ENCODE peak calls at places on chromosome 4, in six cellular contexts. One of them, this sample, is unnamed.

GRCh38 chr4:177450421-177451107 is 8.3 kb upstream of the AGA start:
- DNase-seq in CD8-positive, alpha-beta memory T cell: no peak
- DNase-seq in T-helper 2 cell: no peak
- DNase-seq in T-helper 17 cell: no peak
- DNase-seq in NCI-H774: no peak
- DNase-seq in effector memory CD8-positive, alpha-beta T cell: no peak
- DNase-seq in this sample: no peak

GRCh38 chr4:139243448-139244365 is 36.3 kb downstream of the MGARP start:
- DNase-seq in effector memory CD8-positive, alpha-beta T cell: no peak
- DNase-seq in NCI-H774: no peak
- DNase-seq in T-helper 17 cell: no peak
- DNase-seq in T-helper 2 cell: no peak
- DNase-seq in CD8-positive, alpha-beta memory T cell: no peak
- DNase-seq in this sample: no peak

GRCh38 chr4:6607368-6608050 is 32.5 kb downstream of the MAN2B2 start:
- DNase-seq in T-helper 17 cell: no peak
- DNase-seq in effector memory CD8-positive, alpha-beta T cell: no peak
- DNase-seq in CD8-positive, alpha-beta memory T cell: no peak
- DNase-seq in NCI-H774: no peak
- DNase-seq in T-helper 2 cell: no peak
- DNase-seq in this sample: no peak

GRCh38 chr4:84862064-84862463 is 104.4 kb downstream of the WDFY3 start:
- DNase-seq in CD8-positive, alpha-beta memory T cell: no peak
- DNase-seq in NCI-H774: no peak
- DNase-seq in T-helper 17 cell: no peak
- DNase-seq in effector memory CD8-positive, alpha-beta T cell: no peak
- DNase-seq in T-helper 2 cell: no peak
- DNase-seq in this sample: no peak

GRCh38 chr4:48118081-48118480 is 16.0 kb downstream of the TXK start:
- DNase-seq in effector memory CD8-positive, alpha-beta T cell: no peak
- DNase-seq in NCI-H774: no peak
- DNase-seq in T-helper 17 cell: no peak
- DNase-seq in T-helper 2 cell: no peak
- DNase-seq in CD8-positive, alpha-beta memory T cell: no peak
- DNase-seq in this sample: no peak

GRCh38 chr4:136329042-136329662 is 1203.1 kb downstream of the PCDH18 start:
- DNase-seq in CD8-positive, alpha-beta memory T cell: no peak
- DNase-seq in NCI-H774: no peak
- DNase-seq in T-helper 17 cell: no peak
- DNase-seq in effector memory CD8-positive, alpha-beta T cell: no peak
- DNase-seq in T-helper 2 cell: no peak
- DNase-seq in this sample: no peak

GRCh38 chr4:154332681-154333421 is 158.7 kb downstream of the DCHS2 start:
- DNase-seq in effector memory CD8-positive, alpha-beta T cell: peak
- DNase-seq in CD8-positive, alpha-beta memory T cell: peak
- DNase-seq in T-helper 2 cell: peak
- DNase-seq in NCI-H774: no peak
- DNase-seq in T-helper 17 cell: peak
- DNase-seq in this sample: peak

GRCh38 chr4:54076673-54077072 is 12.3 kb upstream of the CHIC2 start:
- DNase-seq in CD8-positive, alpha-beta memory T cell: no peak
- DNase-seq in effector memory CD8-positive, alpha-beta T cell: no peak
- DNase-seq in T-helper 2 cell: no peak
- DNase-seq in T-helper 17 cell: no peak
- DNase-seq in NCI-H774: no peak
- DNase-seq in this sample: no peak

GRCh38 chr4:163556650-163557391 is 62.3 kb downstream of the TMA16 start:
- DNase-seq in effector memory CD8-positive, alpha-beta T cell: no peak
- DNase-seq in CD8-positive, alpha-beta memory T cell: no peak
- DNase-seq in T-helper 17 cell: no peak
- DNase-seq in T-helper 2 cell: no peak
- DNase-seq in NCI-H774: no peak
- DNase-seq in this sample: no peak

GRCh38 chr4:115562506-115562905 is 449.1 kb upstream of the NDST4 start:
- DNase-seq in CD8-positive, alpha-beta memory T cell: no peak
- DNase-seq in NCI-H774: no peak
- DNase-seq in effector memory CD8-positive, alpha-beta T cell: no peak
- DNase-seq in T-helper 2 cell: no peak
- DNase-seq in T-helper 17 cell: no peak
- DNase-seq in this sample: no peak

GRCh38 chr4:141028024-141028529 is 105.2 kb downstream of the RNF150 start:
- DNase-seq in CD8-positive, alpha-beta memory T cell: no peak
- DNase-seq in T-helper 17 cell: no peak
- DNase-seq in T-helper 2 cell: no peak
- DNase-seq in NCI-H774: no peak
- DNase-seq in effector memory CD8-positive, alpha-beta T cell: no peak
- DNase-seq in this sample: no peak

GRCh38 chr4:37279894-37280592 is 35.5 kb downstream of the NWD2 start:
- DNase-seq in effector memory CD8-positive, alpha-beta T cell: no peak
- DNase-seq in T-helper 2 cell: no peak
- DNase-seq in T-helper 17 cell: no peak
- DNase-seq in NCI-H774: no peak
- DNase-seq in CD8-positive, alpha-beta memory T cell: no peak
- DNase-seq in this sample: no peak

GRCh38 chr4:158079661-158080060 is 93.2 kb downstream of the GASK1B start:
- DNase-seq in effector memory CD8-positive, alpha-beta T cell: no peak
- DNase-seq in NCI-H774: no peak
- DNase-seq in CD8-positive, alpha-beta memory T cell: no peak
- DNase-seq in T-helper 2 cell: no peak
- DNase-seq in T-helper 17 cell: no peak
- DNase-seq in this sample: no peak

GRCh38 chr4:85686398-85686797 is 211.4 kb downstream of the ARHGAP24 start:
- DNase-seq in NCI-H774: no peak
- DNase-seq in T-helper 17 cell: no peak
- DNase-seq in CD8-positive, alpha-beta memory T cell: no peak
- DNase-seq in effector memory CD8-positive, alpha-beta T cell: no peak
- DNase-seq in T-helper 2 cell: no peak
- DNase-seq in this sample: no peak

GRCh38 chr4:22987861-22988260 is 295.1 kb downstream of the GBA3 start:
- DNase-seq in T-helper 17 cell: no peak
- DNase-seq in NCI-H774: no peak
- DNase-seq in T-helper 2 cell: no peak
- DNase-seq in CD8-positive, alpha-beta memory T cell: no peak
- DNase-seq in effector memory CD8-positive, alpha-beta T cell: no peak
- DNase-seq in this sample: peak

GRCh38 chr4:186689476-186689875 is 34.2 kb downstream of the FAT1 start:
- DNase-seq in T-helper 17 cell: no peak
- DNase-seq in CD8-positive, alpha-beta memory T cell: no peak
- DNase-seq in T-helper 2 cell: no peak
- DNase-seq in NCI-H774: peak
- DNase-seq in effector memory CD8-positive, alpha-beta T cell: no peak
- DNase-seq in this sample: no peak

GRCh38 chr4:51843309-51844156 is 580 bp downstream of the DCUN1D4 start:
- DNase-seq in NCI-H774: peak
- DNase-seq in CD8-positive, alpha-beta memory T cell: peak
- DNase-seq in effector memory CD8-positive, alpha-beta T cell: peak
- DNase-seq in T-helper 17 cell: peak
- DNase-seq in T-helper 2 cell: peak
- DNase-seq in this sample: peak

GRCh38 chr4:153000068-153000420 is 63.9 kb downstream of the FHDC1 start:
- DNase-seq in effector memory CD8-positive, alpha-beta T cell: no peak
- DNase-seq in NCI-H774: no peak
- DNase-seq in T-helper 17 cell: no peak
- DNase-seq in T-helper 2 cell: no peak
- DNase-seq in CD8-positive, alpha-beta memory T cell: no peak
- DNase-seq in this sample: no peak

GRCh38 chr4:112813790-112814189 is 176.8 kb downstream of the LARP7 start:
- DNase-seq in NCI-H774: no peak
- DNase-seq in effector memory CD8-positive, alpha-beta T cell: no peak
- DNase-seq in T-helper 2 cell: no peak
- DNase-seq in T-helper 17 cell: no peak
- DNase-seq in CD8-positive, alpha-beta memory T cell: no peak
- DNase-seq in this sample: no peak

GRCh38 chr4:26687728-26688127 is 103.8 kb downstream of the TBC1D19 start:
- DNase-seq in T-helper 2 cell: no peak
- DNase-seq in NCI-H774: no peak
- DNase-seq in CD8-positive, alpha-beta memory T cell: no peak
- DNase-seq in T-helper 17 cell: no peak
- DNase-seq in effector memory CD8-positive, alpha-beta T cell: no peak
- DNase-seq in this sample: no peak